ENCODE peak calls at places on chromosome 3, in four cellular contexts. T is H9, V is neuronal stem cell, R is H1. A is an unnamed sample.

GRCh38 chr3:190076601-190077444 is 43.9 kb downstream of the P3H2 start:
- DNase-seq in T (no peak), V (peak), R (no peak), A (peak)

GRCh38 chr3:10008588-10009344 is 17.5 kb upstream of the FANCD2 start:
- DNase-seq in T (peak), V (peak), R (peak), A (peak)

GRCh38 chr3:63900459-63900858 is 11.7 kb downstream of the SCAANT1 start:
- DNase-seq in T (no peak), V (no peak), R (no peak), A (no peak)

GRCh38 chr3:66037330-66037985 is 1.3 kb downstream of the MAGI1 start:
- DNase-seq in T (peak), V (no peak), R (peak), A (peak)

GRCh38 chr3:122682016-122682374 is 1.4 kb downstream of the PARP14 start:
- DNase-seq in T (no peak), V (no peak), R (no peak), A (no peak)

GRCh38 chr3:111803123-111803593 is 55.9 kb upstream of the PHLDB2 start:
- DNase-seq in T (no peak), V (no peak), R (no peak), A (peak)

GRCh38 chr3:194622621-194623360 is 10.4 kb downstream of the TMEM44 start:
- DNase-seq in T (no peak), V (no peak), R (no peak), A (no peak)

GRCh38 chr3:171044828-171045793 is 18.6 kb upstream of the SLC2A2 start:
- DNase-seq in T (no peak), V (no peak), R (no peak), A (peak)

GRCh38 chr3:55297706-55298105 is 189.4 kb downstream of the WNT5A start:
- DNase-seq in T (no peak), V (no peak), R (no peak), A (no peak)

GRCh38 chr3:94694894-94695293 is 632.0 kb downstream of the NSUN3 start:
- DNase-seq in T (no peak), V (no peak), R (no peak), A (no peak)

GRCh38 chr3:75737831-75738493 is 47.4 kb downstream of the ZNF717 start:
- DNase-seq in T (no peak), V (peak), R (no peak), A (peak)

DNA sequence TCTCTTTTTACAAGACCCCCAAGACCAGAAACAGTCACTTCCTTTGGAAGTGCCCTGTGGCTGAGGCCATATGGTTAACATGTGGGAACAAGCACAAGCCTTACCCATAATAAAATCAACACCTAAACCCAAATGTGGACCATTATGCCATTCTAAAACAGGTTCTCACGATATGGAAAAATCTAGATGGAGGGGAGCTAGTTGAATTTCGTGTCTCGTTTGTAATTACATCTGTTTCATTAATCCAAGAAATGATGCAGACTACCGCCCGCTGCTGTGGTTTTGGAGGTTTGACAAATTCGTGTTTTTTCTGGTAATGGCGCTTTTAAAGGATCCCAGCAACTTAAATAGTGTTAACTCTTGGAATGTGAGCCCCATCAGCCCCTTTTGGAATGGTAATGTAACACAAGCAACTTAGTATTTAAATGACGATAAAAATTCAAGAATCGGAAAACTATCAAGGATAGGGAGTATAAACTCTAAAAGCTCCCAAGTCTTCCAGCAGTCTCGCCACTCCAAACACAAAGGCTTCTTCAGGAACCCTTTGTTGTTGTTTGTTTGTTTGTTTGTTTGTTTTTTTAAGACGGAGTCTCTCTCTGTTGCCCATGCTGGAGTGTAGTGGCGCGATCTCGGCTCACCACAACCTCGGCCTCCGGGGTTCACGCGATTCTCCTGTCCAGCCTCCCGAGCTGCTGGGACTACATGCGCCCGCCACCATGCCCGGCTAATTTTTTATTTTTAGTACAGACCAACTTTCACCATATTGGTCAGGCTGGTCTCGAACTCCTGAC is 1.1 kb downstream of the CNBP start:
- DNase-seq in T (no peak), V (no peak), R (no peak), A (peak)
- H2BK15ac ChIP-seq in T (no peak), V (no peak), R (no peak), A (no peak)

DNA sequence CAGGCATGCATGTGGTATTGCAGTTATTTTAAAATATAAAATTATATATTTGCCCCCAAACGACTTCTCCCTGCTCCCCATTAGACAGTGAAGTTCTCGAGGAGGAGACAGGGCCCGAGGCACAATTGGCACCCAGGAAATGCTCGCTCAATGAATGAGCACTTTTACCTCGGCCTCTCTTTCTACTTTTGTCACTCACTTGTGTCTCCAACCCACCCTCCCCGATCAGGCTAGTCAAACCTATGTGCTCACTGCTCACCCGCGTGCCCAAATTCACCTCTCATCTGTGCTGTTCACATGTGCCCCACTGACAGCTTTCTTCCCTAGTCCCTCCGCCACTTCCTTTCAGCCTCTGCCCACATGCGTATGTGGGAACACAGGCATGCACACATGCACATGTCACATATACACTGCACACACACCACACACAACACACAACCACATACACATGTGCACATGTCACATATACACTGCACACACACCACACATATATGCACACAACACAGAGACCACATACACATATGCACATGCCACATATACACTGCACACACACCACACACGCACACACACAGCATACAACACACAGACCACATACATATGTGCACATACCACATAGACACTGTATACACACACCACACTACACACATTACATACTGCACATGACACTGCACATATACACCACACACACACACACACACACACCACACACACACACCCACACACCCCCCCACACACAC is 46.3 kb upstream of the DLG1 start:
- DNase-seq in T (no peak), V (no peak), R (no peak), A (no peak)
- H3K23ac ChIP-seq in T (no peak), V (peak), R (no peak), A (no peak)

GRCh38 chr3:127370906-127371305 is 83.1 kb upstream of the PRR20G start:
- DNase-seq in T (no peak), V (no peak), R (no peak), A (no peak)

GRCh38 chr3:127369356-127369935 is 81.6 kb upstream of the PRR20G start:
- DNase-seq in T (no peak), V (no peak), R (no peak), A (no peak)

GRCh38 chr3:127373701-127374625 is 86.1 kb upstream of the PRR20G start:
- DNase-seq in T (peak), V (no peak), R (peak), A (no peak)

GRCh38 chr3:127371338-127371737 is 83.5 kb upstream of the PRR20G start:
- DNase-seq in T (no peak), V (no peak), R (no peak), A (no peak)

GRCh38 chr3:127371846-127372245 is 84.0 kb upstream of the PRR20G start:
- DNase-seq in T (no peak), V (no peak), R (no peak), A (no peak)
- H2BK12ac ChIP-seq in T (no peak), V (peak), R (no peak), A (no peak)

GRCh38 chr3:56819016-56819809 is 17.5 kb upstream of the ARHGEF3 start:
- DNase-seq in T (no peak), V (no peak), R (no peak), A (no peak)

GRCh38 chr3:56823984-56824703 is 22.4 kb upstream of the ARHGEF3 start:
- DNase-seq in T (no peak), V (no peak), R (no peak), A (no peak)

GRCh38 chr3:56825579-56826438 is 24.1 kb upstream of the ARHGEF3 start:
- DNase-seq in T (no peak), V (no peak), R (no peak), A (no peak)

GRCh38 chr3:56823421-56823926 is 21.7 kb upstream of the ARHGEF3 start:
- DNase-seq in T (no peak), V (no peak), R (no peak), A (no peak)

GRCh38 chr3:56822501-56822900 is 20.8 kb upstream of the ARHGEF3 start:
- DNase-seq in T (no peak), V (no peak), R (no peak), A (no peak)
- H2BK15ac ChIP-seq in T (no peak), V (no peak), R (no peak), A (no peak)

A was measured in mesenchymal stem cell.